ENCODE peak calls at places on chromosomes 5 and 9, in four cellular contexts. Q is right lobe of liver, T is heart left ventricle, B is Peyer's patch. L is an unnamed sample. For H3K36me3, the result is how much of the 10 kb centered on the place peaks cover.

GRCh38 chr5:149654893-149655505 is 73.7 kb downstream of the ARHGEF37 start:
- DNase-seq in B (no peak), Q (no peak), T (no peak), L (no peak)

GRCh38 chr9:131585375-131585774 is 40.1 kb downstream of the PRRT1B start:
- DNase-seq in B (no peak), T (no peak), Q (peak), L (peak)

GRCh38 chr5:178326054-178326715 is 93.6 kb upstream of the PHYKPL start:
- DNase-seq in B (no peak), T (peak), Q (peak), L (no peak)

GRCh38 chr5:94777163-94777885 is 158.9 kb downstream of the SLF1 start:
- DNase-seq in T (no peak), Q (no peak), B (no peak), L (no peak)

GRCh38 chr9:79213417-79214125 is 358.2 kb upstream of the TLE4 start:
- DNase-seq in T (no peak), Q (no peak), B (no peak), L (no peak)

GRCh38 chr5:23450187-23450586 is 57.2 kb upstream of the PRDM9 start:
- DNase-seq in Q (no peak), B (no peak), T (no peak), L (no peak)

GRCh38 chr9:23123048-23123632 is 676.5 kb downstream of the DMRTA1 start:
- DNase-seq in B (no peak), Q (no peak), T (peak), L (peak)

GRCh38 chr5:125409101-125409495 is 662.7 kb upstream of the ZNF608 start:
- DNase-seq in T (no peak), B (no peak), Q (no peak), L (no peak)

GRCh38 chr9:6645153-6646027 is at the start of gene GLDC:
- DNase-seq in T (peak), B (peak), Q (peak), L (peak)

GRCh38 chr9:1837453-1838084 is 177.6 kb upstream of the SMARCA2 start:
- DNase-seq in T (no peak), B (no peak), Q (no peak), L (peak)

GRCh38 chr5:9034671-9035070 is 511.2 kb downstream of the SEMA5A start:
- DNase-seq in T (no peak), Q (no peak), B (no peak), L (no peak)

GRCh38 chr5:36357391-36357790 is 55.7 kb upstream of the RANBP3L start:
- DNase-seq in Q (no peak), B (no peak), T (no peak), L (no peak)

GRCh38 chr5:146588806-146589355 is 72.9 kb upstream of the GPR151 start:
- DNase-seq in B (no peak), T (no peak), Q (no peak), L (no peak)

GRCh38 chr5:125446986-125447385 is 700.5 kb upstream of the ZNF608 start:
- DNase-seq in T (no peak), B (no peak), Q (no peak), L (no peak)

GRCh38 chr9:68999393-69000105 is 14.4 kb downstream of the PRKACG start:
- DNase-seq in Q (no peak), T (peak), B (no peak), L (peak)

GRCh38 chr5:111585291-111585690 is 73.0 kb upstream of the STARD4 start:
- DNase-seq in T (no peak), Q (no peak), B (no peak), L (no peak)

GRCh38 chr9:133729646-133730281 is 8.4 kb downstream of the SARDH start:
- DNase-seq in Q (peak), T (no peak), B (no peak), L (no peak)

GRCh38 chr9:12859704-12860251 is 85.0 kb downstream of the LURAP1L start:
- DNase-seq in T (no peak), Q (no peak), B (no peak), L (no peak)

DNA sequence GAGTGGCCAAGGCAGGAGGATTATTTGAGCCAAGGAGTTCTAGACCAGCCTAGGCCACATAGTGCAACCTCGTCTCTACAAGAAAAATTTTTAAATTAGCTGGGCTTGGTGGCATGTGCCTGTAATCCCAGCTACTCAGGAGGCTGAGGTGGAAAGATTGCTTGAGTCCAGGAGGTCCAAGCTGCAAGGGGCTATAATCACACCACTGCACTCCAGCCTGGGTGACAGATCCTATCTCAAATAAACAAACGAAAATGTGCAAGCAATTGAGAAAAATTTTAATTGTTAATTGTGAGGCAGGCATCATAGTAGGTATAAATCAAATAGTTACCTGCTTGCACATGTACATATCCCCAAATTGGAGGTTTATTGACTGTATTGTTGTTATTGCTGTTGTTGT is 15.3 kb downstream of the ALDH7A1 start:
- DNase-seq in T (no peak), B (no peak), Q (no peak), L (no peak)
- H3K36me3 ChIP-seq in T (half or more), B (under half), Q (under half), L (under half)

GRCh38 chr9:36970007-36970888 is 63.8 kb downstream of the PAX5 start:
- DNase-seq in T (no peak), B (no peak), Q (no peak), L (no peak)

GRCh38 chr9:36971935-36972488 is 62.1 kb downstream of the PAX5 start:
- DNase-seq in B (no peak), Q (no peak), T (no peak), L (no peak)

GRCh38 chr9:36967997-36968396 is 66.1 kb downstream of the PAX5 start:
- DNase-seq in Q (no peak), T (no peak), B (no peak), L (no peak)

GRCh38 chr9:36968574-36969215 is 65.4 kb downstream of the PAX5 start:
- DNase-seq in Q (no peak), T (no peak), B (no peak), L (no peak)

DNA sequence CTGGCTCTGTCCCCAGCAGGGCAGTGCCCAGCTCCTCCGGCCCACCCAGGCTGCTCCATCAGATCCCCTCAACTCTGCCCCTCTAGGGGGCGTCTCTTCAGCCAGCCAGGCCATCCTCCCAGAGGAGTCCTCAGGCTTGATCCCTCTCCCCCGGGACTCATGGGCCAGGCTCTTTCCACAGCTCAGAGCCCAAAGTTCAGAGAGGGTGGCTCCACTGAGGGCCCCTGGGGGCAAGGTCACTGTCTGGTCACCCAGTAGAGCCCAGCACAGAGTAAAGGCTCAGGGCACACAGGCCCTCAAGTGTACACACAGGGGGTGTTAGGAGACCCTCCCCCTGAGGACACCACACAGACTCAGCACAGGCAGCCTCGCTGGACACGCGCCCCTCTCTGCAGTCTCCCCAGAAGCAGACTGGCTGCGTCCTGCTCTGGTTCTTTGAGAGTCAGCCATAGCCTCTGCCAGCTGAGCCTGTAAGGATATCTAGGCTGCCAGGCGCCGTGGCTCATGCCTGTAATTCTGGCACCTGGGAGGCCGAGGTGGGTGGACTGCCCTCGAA is 64.8 kb downstream of the PAX5 start:
- DNase-seq in B (no peak), Q (no peak), T (no peak), L (no peak)
- TF ChIP-seq CTCF in B (no peak), Q (no peak), T (no peak), L (no peak)

DNA sequence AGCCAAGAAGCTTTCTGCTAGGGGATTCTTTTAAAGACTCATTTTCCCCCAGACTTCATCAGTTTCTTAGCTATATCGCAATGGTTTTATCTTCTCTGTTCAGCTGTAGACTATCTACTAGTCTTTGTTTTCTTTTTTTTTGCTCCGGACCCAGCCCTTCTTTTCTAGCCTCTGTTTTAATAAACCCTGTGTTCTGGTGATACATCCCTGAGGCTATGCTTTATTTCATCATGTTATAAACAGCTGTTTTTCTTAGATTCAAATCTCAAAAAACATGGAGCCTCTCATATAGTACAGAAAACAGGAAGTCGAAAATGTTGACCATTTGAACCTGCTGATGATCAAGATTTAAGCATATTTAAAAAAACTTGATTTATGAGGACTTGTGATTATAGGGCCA is 37.8 kb downstream of the SCGB3A1 start:
- DNase-seq in B (no peak), T (no peak), Q (no peak), L (no peak)
- H3K36me3 ChIP-seq in B (under half), T (under half), Q (under half), L (under half)

DNA sequence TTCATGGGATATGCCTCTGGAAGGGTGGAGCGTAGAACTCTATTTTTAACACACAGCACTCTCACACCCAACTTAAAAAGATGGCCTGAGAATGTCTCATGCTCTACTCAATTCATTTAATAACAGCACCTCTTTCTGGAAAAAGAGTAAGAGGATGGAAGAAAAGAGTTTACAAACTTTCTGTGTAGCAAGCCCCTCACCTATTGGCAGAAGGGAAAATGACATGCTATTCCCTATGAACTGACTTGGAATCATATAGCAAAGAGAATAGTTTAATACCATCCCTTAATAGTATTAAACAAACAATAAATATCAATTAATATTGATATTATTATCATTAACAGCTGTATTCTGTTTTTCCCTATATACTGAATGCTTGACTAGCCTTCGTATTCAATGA is 233.3 kb downstream of the KCTD16 start:
- DNase-seq in Q (no peak), T (no peak), B (no peak), L (no peak)
- TF ChIP-seq CTCF in Q (no peak), T (no peak), B (no peak), L (no peak)

GRCh38 chr9:128714586-128715435 is 9.1 kb downstream of the ZDHHC12 start:
- DNase-seq in Q (peak), T (no peak), B (peak), L (no peak)

GRCh38 chr9:128713411-128713780 is 10.5 kb downstream of the ZDHHC12 start:
- DNase-seq in B (peak), Q (no peak), T (no peak), L (no peak)

GRCh38 chr9:128713941-128714573 is 9.9 kb downstream of the ZDHHC12 start:
- DNase-seq in Q (peak), T (no peak), B (peak), L (no peak)

GRCh38 chr9:128715436-128715750 is 8.5 kb downstream of the ZDHHC12 start:
- DNase-seq in T (no peak), Q (peak), B (peak), L (no peak)

GRCh38 chr9:128712451-128713410 is 10.4 kb downstream of the PKN3 start:
- DNase-seq in B (peak), T (no peak), Q (peak), L (no peak)
- H3K36me3 ChIP-seq in B (under half), T (under half), Q (under half), L (under half)

DNA sequence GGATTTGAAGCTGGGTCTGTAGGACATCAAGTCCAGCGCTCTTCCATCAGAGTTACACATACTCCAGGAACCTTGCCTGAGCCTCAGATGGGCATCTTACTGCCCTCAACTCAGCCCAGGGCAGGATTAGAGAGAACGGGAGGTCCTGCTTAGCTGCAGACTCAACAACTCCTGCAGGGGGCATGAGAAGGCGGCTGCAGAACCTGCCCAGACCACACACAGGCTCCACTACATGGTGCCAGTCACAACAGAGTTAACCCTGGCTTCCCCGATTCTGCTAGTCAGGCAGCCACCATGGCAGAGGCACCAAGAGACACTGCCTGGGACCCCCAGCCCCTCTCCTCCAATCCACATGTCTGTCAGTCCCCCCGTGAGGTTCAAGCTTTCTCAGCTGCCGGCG is 23.9 kb upstream of the CPLX2 start:
- DNase-seq in Q (no peak), T (no peak), B (no peak), L (no peak)
- TF ChIP-seq CTCF in Q (no peak), T (no peak), B (no peak), L (no peak)

DNA sequence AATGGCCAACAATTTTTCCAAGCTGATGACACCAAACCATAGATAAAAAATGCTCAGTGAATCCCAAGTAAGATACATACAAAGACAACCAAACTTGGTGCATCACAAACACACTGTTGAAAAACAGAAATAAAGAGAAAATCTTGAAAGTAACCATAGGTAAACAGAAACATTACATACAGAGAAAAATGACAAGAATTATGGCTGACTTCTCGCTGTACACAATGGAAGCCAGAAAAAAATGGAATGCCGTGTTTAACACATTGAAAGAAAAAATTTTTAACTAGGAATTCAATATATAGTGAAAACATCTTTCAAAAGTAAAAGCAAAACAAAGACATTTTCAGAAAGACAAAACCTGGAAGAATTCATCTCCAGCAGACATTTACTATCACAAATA is 20.6 kb downstream of the DAP start:
- DNase-seq in Q (no peak), T (no peak), B (no peak), L (no peak)
- H3K36me3 ChIP-seq in Q (under half), T (under half), B (under half), L (under half)

GRCh38 chr9:108760841-108761240 is 94.9 kb downstream of the ACTL7B start:
- DNase-seq in B (no peak), Q (no peak), T (no peak), L (no peak)

GRCh38 chr9:108759835-108760234 is 96.0 kb downstream of the ACTL7B start:
- DNase-seq in Q (no peak), T (no peak), B (no peak), L (no peak)

GRCh38 chr9:108759399-108759798 is 96.4 kb downstream of the ACTL7B start:
- DNase-seq in Q (no peak), B (no peak), T (no peak), L (no peak)

GRCh38 chr9:108755979-108756378 is 99.8 kb downstream of the ACTL7B start:
- DNase-seq in Q (no peak), B (no peak), T (no peak), L (no peak)

GRCh38 chr9:108756746-108757490 is 98.9 kb downstream of the ACTL7B start:
- DNase-seq in B (no peak), T (no peak), Q (no peak), L (no peak)
- TF ChIP-seq CTCF in B (no peak), T (no peak), Q (peak), L (no peak)